ENCODE peak calls at places on chromosomes 16 and 17, in four cellular contexts. H is heart right ventricle, U is WTC11, J is right lobe of liver. P is an unnamed sample.

GRCh38 chr16:68448360-68448970 is at the start of gene SMPD3:
- DNase-seq in J (peak), H (peak), U (peak), P (peak)

GRCh38 chr16:56591377-56592060 is 2.2 kb downstream of the MT3 start:
- DNase-seq in J (no peak), H (no peak), U (no peak), P (no peak)

GRCh38 chr16:11405331-11406176 is 60.3 kb downstream of the RMI2 start:
- DNase-seq in U (peak), H (no peak), J (no peak), P (peak)

GRCh38 chr17:44518032-44518431 is 14.8 kb upstream of the GPATCH8 start:
- DNase-seq in U (no peak), J (no peak), H (no peak), P (no peak)

GRCh38 chr16:11133344-11133921 is 122.6 kb downstream of the SOCS1 start:
- DNase-seq in U (no peak), J (peak), H (peak), P (peak)

GRCh38 chr17:42760652-42761581 is at the start of gene RAMP2:
- DNase-seq in H (peak), J (no peak), U (peak), P (peak)

GRCh38 chr16:69867796-69868565 is 83.2 kb upstream of the CLEC18A start:
- DNase-seq in H (peak), U (no peak), J (no peak), P (no peak)

GRCh38 chr17:73343739-73344454 is 32.1 kb upstream of the CDC42EP4 start:
- DNase-seq in H (no peak), J (no peak), U (no peak), P (no peak)

GRCh38 chr17:47604268-47604927 is 45.3 kb upstream of the KPNB1 start:
- DNase-seq in H (peak), U (no peak), J (no peak), P (no peak)

GRCh38 chr16:57867000-57867561 is 64.8 kb upstream of the KIFC3 start:
- DNase-seq in H (no peak), U (no peak), J (no peak), P (no peak)

GRCh38 chr17:11144358-11145233 is 96.4 kb upstream of the SHISA6 start:
- DNase-seq in H (peak), J (no peak), U (peak), P (no peak)

GRCh38 chr16:20898938-20899502 is 1.1 kb downstream of the DCUN1D3 start:
- DNase-seq in U (no peak), H (no peak), J (no peak), P (no peak)

GRCh38 chr17:39071573-39071972 is 79.9 kb downstream of the PLXDC1 start:
- DNase-seq in J (no peak), U (no peak), H (no peak), P (no peak)

GRCh38 chr17:42618442-42619150 is 9.1 kb downstream of the TUBG1 start:
- DNase-seq in J (peak), U (peak), H (peak), P (no peak)

GRCh38 chr16:2467301-2468141 is 3.6 kb upstream of the NTN3 start:
- DNase-seq in J (no peak), H (peak), U (peak), P (peak)

GRCh38 chr16:70470927-70471341 is 16.5 kb downstream of the FCSK start:
- DNase-seq in U (peak), H (no peak), J (peak), P (no peak)

GRCh38 chr17:21388066-21388465 is 11.9 kb downstream of the KCNJ12 start:
- DNase-seq in U (no peak), J (no peak), H (peak), P (no peak)

GRCh38 chr17:74368341-74369152 is 1.2 kb downstream of the GPR142 start:
- DNase-seq in J (peak), U (peak), H (peak), P (no peak)
- TF ChIP-seq CTCF in J (peak), U (peak), H (peak), P (peak)

GRCh38 chr17:74736423-74737298 is at the start of gene RAB37:
- DNase-seq in H (no peak), U (peak), J (peak), P (no peak)
- TF ChIP-seq CTCF in H (peak), U (no peak), J (peak), P (no peak)

DNA sequence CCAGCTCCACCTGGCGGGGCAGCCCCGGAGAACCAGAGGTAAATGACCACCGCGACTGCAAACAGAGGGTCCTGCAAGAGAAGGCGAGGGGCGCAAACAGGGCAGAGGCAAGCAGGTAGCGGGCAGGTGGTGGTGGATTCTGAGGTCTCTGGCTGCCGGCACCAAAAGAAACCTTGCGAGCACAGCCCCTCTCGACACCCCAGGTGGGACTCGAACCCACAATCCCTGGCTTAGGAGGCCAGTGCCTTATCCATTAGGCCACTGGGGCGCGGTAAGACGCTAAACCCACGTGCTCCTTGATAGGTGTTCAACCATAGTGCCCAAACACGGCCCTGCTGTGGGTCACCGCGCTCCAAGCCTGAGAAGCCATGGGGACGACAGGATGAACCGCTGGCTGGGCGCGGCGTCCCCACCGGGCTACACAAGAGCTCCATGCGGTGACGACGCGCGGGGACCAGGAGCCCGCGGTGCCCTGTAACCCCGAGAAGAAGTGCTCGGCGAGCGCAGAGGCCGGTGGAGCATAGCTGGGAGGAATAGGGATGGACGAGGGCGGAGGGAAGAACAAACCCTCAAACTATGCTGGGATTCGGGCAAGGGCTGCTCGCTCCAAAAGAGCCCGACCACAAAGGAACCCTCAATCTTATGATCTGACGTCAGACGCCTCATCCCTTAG is 12.4 kb downstream of the ATP5PD start:
- DNase-seq in U (peak), H (peak), J (peak), P (peak)
- TF ChIP-seq CTCF in U (no peak), H (no peak), J (no peak), P (no peak)

GRCh38 chr16:88951989-88952388 is 25.0 kb downstream of the CBFA2T3 start:
- DNase-seq in U (no peak), H (no peak), J (no peak), P (no peak)

GRCh38 chr16:88951501-88951900 is 25.5 kb downstream of the CBFA2T3 start:
- DNase-seq in J (no peak), U (no peak), H (no peak), P (no peak)

GRCh38 chr16:88945473-88945872 is 31.5 kb downstream of the CBFA2T3 start:
- DNase-seq in J (no peak), H (no peak), U (no peak), P (no peak)

GRCh38 chr16:88953003-88953690 is 23.9 kb downstream of the CBFA2T3 start:
- DNase-seq in J (no peak), U (no peak), H (no peak), P (no peak)

DNA sequence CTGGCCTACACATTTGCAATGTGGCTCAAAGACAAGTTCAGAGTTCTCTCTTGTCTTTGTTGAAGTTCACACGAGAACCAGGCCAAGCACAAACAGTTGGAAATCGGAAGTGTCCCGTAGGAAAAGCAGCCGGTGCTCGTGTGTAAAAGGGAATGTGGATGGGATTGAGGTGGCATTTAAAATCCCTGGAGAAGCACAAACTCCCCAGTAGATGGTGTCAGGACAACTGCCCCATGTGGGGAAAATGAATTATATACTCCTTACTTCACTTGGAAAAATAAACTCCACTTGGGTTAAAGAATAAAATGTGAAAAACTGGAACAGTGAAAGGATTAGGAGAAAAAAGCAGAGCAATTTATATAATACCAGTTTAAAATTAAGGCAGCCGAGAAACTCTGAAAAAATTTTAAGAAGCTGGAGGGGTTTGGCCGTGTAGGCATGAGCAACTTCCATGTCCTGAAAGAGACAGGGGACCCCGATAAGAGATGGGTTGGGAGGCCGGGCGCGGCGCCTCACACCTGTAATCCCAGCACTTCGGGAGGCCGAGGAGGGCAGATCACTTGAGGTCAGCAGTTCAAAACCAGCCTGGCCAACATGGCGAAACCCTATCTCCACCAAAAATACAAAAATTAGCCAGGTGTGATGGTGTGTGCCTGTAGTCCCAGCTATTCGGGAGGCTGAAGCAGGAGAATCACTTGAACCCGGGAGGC is 28.1 kb downstream of the CBFA2T3 start:
- DNase-seq in U (no peak), J (no peak), H (no peak), P (no peak)
- TF ChIP-seq CTCF in U (no peak), J (no peak), H (no peak), P (no peak)

GRCh38 chr16:78705694-78706093 is 606.2 kb downstream of the WWOX start:
- DNase-seq in H (no peak), J (no peak), U (no peak), P (no peak)
- TF ChIP-seq CTCF in H (peak), J (peak), U (peak), P (peak)

DNA sequence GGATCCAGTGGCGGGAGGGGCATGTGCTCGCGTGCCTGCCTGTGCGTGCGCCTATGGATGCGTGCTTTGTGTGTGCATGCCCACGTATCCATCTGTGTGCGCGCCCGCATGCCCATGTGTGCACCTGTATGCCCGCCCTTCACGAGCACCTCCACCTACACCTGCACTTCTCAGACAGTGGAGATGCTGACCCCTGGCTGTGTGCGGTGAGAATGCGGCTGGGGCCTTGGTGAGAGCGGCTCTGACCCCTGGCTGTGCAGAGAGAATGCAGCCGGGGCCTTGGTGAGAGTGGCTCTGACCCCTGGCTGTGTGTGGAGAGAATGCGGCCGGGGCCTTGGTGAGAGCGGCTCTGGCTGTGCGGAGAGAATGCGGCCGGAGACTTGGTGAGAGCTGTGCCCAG is 33.9 kb downstream of the AXIN1 start:
- DNase-seq in H (no peak), U (peak), J (no peak), P (no peak)
- TF ChIP-seq CTCF in H (no peak), U (peak), J (no peak), P (no peak)